ENCODE peak calls at places on chromosome 1, in eight cellular contexts. One of them, this sample, is unnamed.

GRCh38 chr1:226047495-226047894 is 15.0 kb upstream of the H3-3A start:
- DNase-seq in omental fat pad: no peak
- DNase-seq in stomach: no peak
- DNase-seq in neural crest cell: no peak
- DNase-seq in BE2C: no peak
- DNase-seq in left ventricle myocardium inferior: no peak
- DNase-seq in upper lobe of left lung: no peak
- DNase-seq in GM13976: no peak
- DNase-seq in this sample: no peak

GRCh38 chr1:186541003-186541402 is 80.1 kb upstream of the PDC start:
- DNase-seq in omental fat pad: no peak
- DNase-seq in stomach: no peak
- DNase-seq in neural crest cell: no peak
- DNase-seq in BE2C: no peak
- DNase-seq in left ventricle myocardium inferior: no peak
- DNase-seq in upper lobe of left lung: peak
- DNase-seq in GM13976: no peak
- DNase-seq in this sample: no peak

GRCh38 chr1:16960560-16961296 is 19.7 kb downstream of the MFAP2 start:
- DNase-seq in omental fat pad: peak
- DNase-seq in stomach: peak
- DNase-seq in neural crest cell: peak
- DNase-seq in BE2C: peak
- DNase-seq in left ventricle myocardium inferior: peak
- DNase-seq in upper lobe of left lung: peak
- DNase-seq in GM13976: peak
- DNase-seq in this sample: peak

GRCh38 chr1:245276426-245276825 is 121.6 kb downstream of the KIF26B start:
- DNase-seq in omental fat pad: no peak
- DNase-seq in stomach: no peak
- DNase-seq in neural crest cell: no peak
- DNase-seq in BE2C: no peak
- DNase-seq in left ventricle myocardium inferior: no peak
- DNase-seq in upper lobe of left lung: no peak
- DNase-seq in GM13976: no peak
- DNase-seq in this sample: no peak

GRCh38 chr1:191290441-191290840 is 812.8 kb upstream of the BRINP3 start:
- DNase-seq in omental fat pad: no peak
- DNase-seq in stomach: no peak
- DNase-seq in neural crest cell: no peak
- DNase-seq in BE2C: no peak
- DNase-seq in left ventricle myocardium inferior: no peak
- DNase-seq in upper lobe of left lung: no peak
- DNase-seq in GM13976: no peak
- DNase-seq in this sample: no peak

GRCh38 chr1:234621657-234622335 is 11.8 kb upstream of the IRF2BP2 start:
- DNase-seq in omental fat pad: no peak
- DNase-seq in stomach: no peak
- DNase-seq in neural crest cell: no peak
- DNase-seq in BE2C: no peak
- DNase-seq in left ventricle myocardium inferior: peak
- DNase-seq in upper lobe of left lung: no peak
- DNase-seq in GM13976: no peak
- DNase-seq in this sample: peak

GRCh38 chr1:232386294-232386693 is 243.6 kb downstream of the SIPA1L2 start:
- DNase-seq in omental fat pad: no peak
- DNase-seq in stomach: no peak
- DNase-seq in neural crest cell: no peak
- DNase-seq in BE2C: no peak
- DNase-seq in left ventricle myocardium inferior: no peak
- DNase-seq in upper lobe of left lung: no peak
- DNase-seq in GM13976: no peak
- DNase-seq in this sample: no peak

GRCh38 chr1:153532161-153532560 is 3.6 kb downstream of the S100A6 start:
- DNase-seq in omental fat pad: no peak
- DNase-seq in stomach: no peak
- DNase-seq in neural crest cell: no peak
- DNase-seq in BE2C: no peak
- DNase-seq in left ventricle myocardium inferior: no peak
- DNase-seq in upper lobe of left lung: no peak
- DNase-seq in GM13976: no peak
- DNase-seq in this sample: no peak

GRCh38 chr1:59544615-59545014 is 247.7 kb downstream of the FGGY start:
- DNase-seq in omental fat pad: no peak
- DNase-seq in stomach: no peak
- DNase-seq in neural crest cell: no peak
- DNase-seq in BE2C: no peak
- DNase-seq in left ventricle myocardium inferior: no peak
- DNase-seq in upper lobe of left lung: no peak
- DNase-seq in GM13976: no peak
- DNase-seq in this sample: no peak

GRCh38 chr1:232139444-232139843 is 490.5 kb downstream of the SIPA1L2 start:
- DNase-seq in omental fat pad: no peak
- DNase-seq in stomach: no peak
- DNase-seq in neural crest cell: no peak
- DNase-seq in BE2C: no peak
- DNase-seq in left ventricle myocardium inferior: no peak
- DNase-seq in upper lobe of left lung: no peak
- DNase-seq in GM13976: no peak
- DNase-seq in this sample: no peak

GRCh38 chr1:182080955-182081582 is 19.6 kb upstream of the ZNF648 start:
- DNase-seq in omental fat pad: no peak
- DNase-seq in stomach: no peak
- DNase-seq in neural crest cell: peak
- DNase-seq in BE2C: peak
- DNase-seq in left ventricle myocardium inferior: no peak
- DNase-seq in upper lobe of left lung: no peak
- DNase-seq in GM13976: peak
- DNase-seq in this sample: no peak

GRCh38 chr1:151918156-151918555 is 8.8 kb upstream of the THEM4 start:
- DNase-seq in omental fat pad: no peak
- DNase-seq in stomach: no peak
- DNase-seq in neural crest cell: no peak
- DNase-seq in BE2C: no peak
- DNase-seq in left ventricle myocardium inferior: no peak
- DNase-seq in upper lobe of left lung: no peak
- DNase-seq in GM13976: no peak
- DNase-seq in this sample: no peak

GRCh38 chr1:75053207-75053606 is 81.0 kb upstream of the LHX8 start:
- DNase-seq in omental fat pad: no peak
- DNase-seq in stomach: no peak
- DNase-seq in neural crest cell: no peak
- DNase-seq in BE2C: no peak
- DNase-seq in left ventricle myocardium inferior: no peak
- DNase-seq in upper lobe of left lung: no peak
- DNase-seq in GM13976: no peak
- DNase-seq in this sample: no peak

GRCh38 chr1:157505481-157506272 is 46.6 kb downstream of the FCRL5 start:
- DNase-seq in omental fat pad: no peak
- DNase-seq in stomach: peak
- DNase-seq in neural crest cell: peak
- DNase-seq in BE2C: peak
- DNase-seq in left ventricle myocardium inferior: no peak
- DNase-seq in upper lobe of left lung: peak
- DNase-seq in GM13976: peak
- DNase-seq in this sample: peak

GRCh38 chr1:31782066-31782762 is 18.1 kb upstream of the ADGRB2 start:
- DNase-seq in omental fat pad: no peak
- DNase-seq in stomach: no peak
- DNase-seq in neural crest cell: no peak
- DNase-seq in BE2C: peak
- DNase-seq in left ventricle myocardium inferior: no peak
- DNase-seq in upper lobe of left lung: peak
- DNase-seq in GM13976: no peak
- DNase-seq in this sample: no peak

GRCh38 chr1:235946570-235946981 is 79.9 kb upstream of the LYST start:
- DNase-seq in omental fat pad: no peak
- DNase-seq in stomach: no peak
- DNase-seq in neural crest cell: no peak
- DNase-seq in BE2C: no peak
- DNase-seq in left ventricle myocardium inferior: no peak
- DNase-seq in upper lobe of left lung: no peak
- DNase-seq in GM13976: peak
- DNase-seq in this sample: no peak
- TF ChIP-seq CTCF in omental fat pad: no peak
- TF ChIP-seq CTCF in stomach: no peak
- TF ChIP-seq CTCF in neural crest cell: no peak
- TF ChIP-seq CTCF in BE2C: peak
- TF ChIP-seq CTCF in left ventricle myocardium inferior: peak
- TF ChIP-seq CTCF in upper lobe of left lung: peak
- TF ChIP-seq CTCF in GM13976: peak
- TF ChIP-seq CTCF in this sample: no peak

DNA sequence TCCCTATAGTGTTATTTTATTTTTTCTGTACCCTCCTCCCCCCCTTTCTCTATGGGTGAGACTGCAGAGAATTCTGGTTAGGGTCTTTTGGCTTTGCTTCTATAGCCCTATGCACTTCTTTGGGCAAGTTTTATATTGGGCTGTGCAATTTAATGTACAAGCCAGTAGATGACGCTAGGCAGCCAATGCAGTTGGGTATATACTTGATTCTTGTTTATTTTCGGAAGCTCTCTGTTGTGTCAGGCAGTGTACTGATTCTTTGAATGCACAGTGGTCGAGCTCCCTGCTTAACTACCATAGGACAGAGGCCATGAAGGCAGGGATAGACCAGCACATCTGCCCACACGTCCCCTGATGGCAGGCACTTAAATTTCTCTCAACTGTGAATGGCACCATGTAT is 34.1 kb upstream of the GPR52 start:
- DNase-seq in omental fat pad: no peak
- DNase-seq in stomach: no peak
- DNase-seq in neural crest cell: no peak
- DNase-seq in BE2C: peak
- DNase-seq in left ventricle myocardium inferior: no peak
- DNase-seq in upper lobe of left lung: no peak
- DNase-seq in GM13976: no peak
- DNase-seq in this sample: no peak
- TF ChIP-seq CTCF in omental fat pad: no peak
- TF ChIP-seq CTCF in stomach: no peak
- TF ChIP-seq CTCF in neural crest cell: peak
- TF ChIP-seq CTCF in BE2C: peak
- TF ChIP-seq CTCF in left ventricle myocardium inferior: peak
- TF ChIP-seq CTCF in upper lobe of left lung: no peak
- TF ChIP-seq CTCF in GM13976: no peak
- TF ChIP-seq CTCF in this sample: no peak

DNA sequence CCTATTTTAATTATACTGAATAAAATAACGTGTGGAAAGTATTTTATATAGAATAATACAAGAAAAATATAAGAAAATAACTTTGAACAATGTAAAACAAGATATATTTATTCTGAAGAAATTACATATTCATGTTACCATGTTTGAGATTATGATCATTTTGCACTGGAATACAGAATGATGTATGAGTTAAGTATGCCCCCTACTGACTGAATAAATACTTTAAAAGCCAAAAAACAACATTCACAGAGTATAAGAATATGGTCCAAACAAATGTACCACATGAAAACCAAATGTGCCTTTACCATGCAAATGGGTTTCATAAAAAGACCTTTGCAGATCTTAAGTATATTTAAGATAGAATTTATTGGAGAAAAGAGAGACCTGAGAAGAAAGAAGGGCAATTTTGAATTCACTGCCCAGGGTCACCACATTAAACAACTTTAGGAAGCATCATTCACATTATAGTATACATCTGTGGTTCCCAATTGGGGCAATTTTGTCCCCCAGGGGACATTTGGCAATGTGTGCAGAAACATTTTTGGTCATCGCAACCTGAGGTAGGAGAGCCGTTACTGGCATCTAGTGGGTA is 136.6 kb upstream of the GFI1 start:
- DNase-seq in omental fat pad: no peak
- DNase-seq in stomach: no peak
- DNase-seq in neural crest cell: no peak
- DNase-seq in BE2C: no peak
- DNase-seq in left ventricle myocardium inferior: no peak
- DNase-seq in upper lobe of left lung: no peak
- DNase-seq in GM13976: no peak
- DNase-seq in this sample: no peak
- TF ChIP-seq CTCF in omental fat pad: no peak
- TF ChIP-seq CTCF in stomach: no peak
- TF ChIP-seq CTCF in neural crest cell: peak
- TF ChIP-seq CTCF in BE2C: peak
- TF ChIP-seq CTCF in left ventricle myocardium inferior: peak
- TF ChIP-seq CTCF in upper lobe of left lung: peak
- TF ChIP-seq CTCF in GM13976: no peak
- TF ChIP-seq CTCF in this sample: peak

GRCh38 chr1:21472861-21473260 is 32.9 kb downstream of the NBPF3 start:
- DNase-seq in omental fat pad: no peak
- DNase-seq in stomach: no peak
- DNase-seq in neural crest cell: no peak
- DNase-seq in BE2C: no peak
- DNase-seq in left ventricle myocardium inferior: no peak
- DNase-seq in upper lobe of left lung: no peak
- DNase-seq in GM13976: no peak
- DNase-seq in this sample: no peak

GRCh38 chr1:21468597-21468996 is 28.7 kb downstream of the NBPF3 start:
- DNase-seq in omental fat pad: no peak
- DNase-seq in stomach: peak
- DNase-seq in neural crest cell: no peak
- DNase-seq in BE2C: no peak
- DNase-seq in left ventricle myocardium inferior: no peak
- DNase-seq in upper lobe of left lung: no peak
- DNase-seq in GM13976: peak
- DNase-seq in this sample: no peak
- TF ChIP-seq CTCF in omental fat pad: no peak
- TF ChIP-seq CTCF in stomach: no peak
- TF ChIP-seq CTCF in neural crest cell: peak
- TF ChIP-seq CTCF in BE2C: no peak
- TF ChIP-seq CTCF in left ventricle myocardium inferior: peak
- TF ChIP-seq CTCF in upper lobe of left lung: no peak
- TF ChIP-seq CTCF in GM13976: peak
- TF ChIP-seq CTCF in this sample: peak

DNA sequence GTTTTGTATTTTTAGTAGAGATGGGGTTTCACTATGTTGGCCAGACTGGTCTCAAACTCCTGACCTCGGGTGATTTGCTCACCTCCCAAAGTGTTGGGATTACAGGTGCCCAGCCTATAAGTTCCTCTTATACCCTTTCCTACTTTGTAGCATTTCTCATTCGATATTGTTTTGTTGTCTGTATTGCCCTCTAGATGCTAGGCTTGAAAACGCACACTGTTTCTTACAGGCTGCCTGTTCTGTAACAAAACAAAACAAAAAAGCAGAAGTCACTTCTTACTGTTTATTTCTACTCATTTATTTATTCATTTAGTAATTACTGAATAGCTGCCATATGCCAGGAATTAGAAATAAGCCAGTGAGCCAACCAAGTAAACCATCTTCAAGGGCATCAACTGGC is 136.9 kb upstream of the BMP8A start:
- DNase-seq in omental fat pad: no peak
- DNase-seq in stomach: no peak
- DNase-seq in neural crest cell: no peak
- DNase-seq in BE2C: no peak
- DNase-seq in left ventricle myocardium inferior: no peak
- DNase-seq in upper lobe of left lung: no peak
- DNase-seq in GM13976: no peak
- DNase-seq in this sample: no peak
- TF ChIP-seq CTCF in omental fat pad: no peak
- TF ChIP-seq CTCF in stomach: no peak
- TF ChIP-seq CTCF in neural crest cell: no peak
- TF ChIP-seq CTCF in BE2C: no peak
- TF ChIP-seq CTCF in left ventricle myocardium inferior: no peak
- TF ChIP-seq CTCF in upper lobe of left lung: no peak
- TF ChIP-seq CTCF in GM13976: peak
- TF ChIP-seq CTCF in this sample: no peak

This sample was measured in mesothelial cell of epicardium.